ENCODE peak calls at places on chromosome 9, in four cellular contexts. I is stimulated activated CD4-positive, alpha-beta T cell treated with anti-CD3 and anti-CD28 coated beads, Interleukin-12 subunit alpha, Interleukin-12 subunit beta, amount 100 ng/mL, for 24 hours; P is amniotic stem cell; Y is mucosa of descending colon. M is an unnamed sample.

GRCh38 chr9:131590907-131591844 is 45.9 kb downstream of the PRRT1B start:
- DNase-seq in I (peak; percentile 73), P (peak; percentile 67), Y (peak; percentile 87), M (peak; percentile 51)

GRCh38 chr9:135608294-135608998 is 30.9 kb downstream of the GLT6D1 start:
- DNase-seq in I (no peak), P (no peak), Y (no peak), M (no peak)

GRCh38 chr9:76571288-76572204 is 112.6 kb downstream of the GCNT1 start:
- DNase-seq in I (no peak), P (no peak), Y (peak; percentile 56), M (no peak)

GRCh38 chr9:135531096-135531495 is 9.9 kb downstream of the LCN1 start:
- DNase-seq in I (no peak), P (no peak), Y (no peak), M (no peak)

GRCh38 chr9:20292002-20292401 is 330.3 kb downstream of the MLLT3 start:
- DNase-seq in I (no peak), P (no peak), Y (no peak), M (peak; percentile 44)

GRCh38 chr9:133779081-133779480 is 40.9 kb upstream of the SARDH start:
- DNase-seq in I (no peak), P (no peak), Y (peak; percentile 14), M (no peak)

GRCh38 chr9:136537896-136538598 is 7.8 kb downstream of the NOTCH1 start:
- DNase-seq in I (no peak), P (no peak), Y (no peak), M (no peak)

GRCh38 chr9:71928376-71928775 is 16.9 kb downstream of the C9orf85 start:
- DNase-seq in I (no peak), P (no peak), Y (no peak), M (no peak)

GRCh38 chr9:111572945-111573604 is 26.4 kb downstream of the PTGR1 start:
- DNase-seq in I (no peak), P (peak; percentile 1), Y (no peak), M (peak; percentile 1)

GRCh38 chr9:129938291-129938979 is 103.2 kb downstream of the USP20 start:
- DNase-seq in I (no peak), P (peak; percentile 36), Y (no peak), M (no peak)

GRCh38 chr9:27355166-27355565 is 58.2 kb upstream of the EQTN start:
- DNase-seq in I (no peak), P (no peak), Y (no peak), M (no peak)

GRCh38 chr9:93480728-93481324 is 27.4 kb upstream of the FAM120AOS start:
- DNase-seq in I (no peak), P (no peak), Y (no peak), M (no peak)

GRCh38 chr9:33687779-33688178 is 107.6 kb upstream of the PRSS3 start:
- DNase-seq in I (no peak), P (no peak), Y (no peak), M (no peak)

GRCh38 chr9:20054734-20055133 is 265.9 kb upstream of the SLC24A2 start:
- DNase-seq in I (no peak), P (no peak), Y (no peak), M (no peak)

GRCh38 chr9:6996061-6996854 is 238.5 kb downstream of the KDM4C start:
- DNase-seq in I (no peak), P (no peak), Y (no peak), M (no peak)

GRCh38 chr9:106883030-106883429 is 20.1 kb downstream of the ZNF462 start:
- DNase-seq in I (no peak), P (no peak), Y (no peak), M (no peak)

M was measured in A172.